ENCODE peak calls at places on chromosome 7, in six cellular contexts. D is NCI-H2029 treated with DMSO at 0.1 percent for 48 hours, R is lower lobe of right lung, Z is NAMALWA, L is amygdala, W is fibroblast of pulmonary artery. V is an unnamed sample.

GRCh38 chr7:154843670-154844237 is 159.2 kb downstream of the PAXIP1 start:
- DNase-seq in D (no peak), R (no peak), Z (no peak), L (no peak), W (no peak), V (no peak)

GRCh38 chr7:30149640-30150272 is 15.0 kb downstream of the MTURN start:
- DNase-seq in D (no peak), R (no peak), Z (no peak), L (no peak), W (no peak), V (no peak)

GRCh38 chr7:13508586-13508985 is 480.9 kb downstream of the ETV1 start:
- DNase-seq in D (no peak), R (no peak), Z (no peak), L (no peak), W (no peak), V (no peak)

GRCh38 chr7:81161459-81162075 is 242.7 kb upstream of the SEMA3C start:
- DNase-seq in D (no peak), R (no peak), Z (no peak), L (no peak), W (peak), V (no peak)

GRCh38 chr7:22356010-22356854 is 722 bp downstream of the RAPGEF5 start:
- DNase-seq in D (peak), R (peak), Z (peak), L (no peak), W (no peak), V (peak)

GRCh38 chr7:3892167-3892566 is 591.1 kb downstream of the SDK1 start:
- DNase-seq in D (no peak), R (no peak), Z (no peak), L (peak), W (no peak), V (no peak)

GRCh38 chr7:43593010-43593409 is 10.1 kb downstream of the STK17A start:
- DNase-seq in D (no peak), R (no peak), Z (no peak), L (no peak), W (no peak), V (peak)

GRCh38 chr7:87506243-87507180 is 31.0 kb upstream of the ABCB4 start:
- DNase-seq in D (no peak), R (no peak), Z (peak), L (no peak), W (peak), V (peak)

GRCh38 chr7:51209426-51209825 is 107.2 kb downstream of the COBL start:
- DNase-seq in D (no peak), R (no peak), Z (no peak), L (no peak), W (no peak), V (no peak)

V was measured in lung microvascular endothelial cell.